ENCODE peak calls at places on chromosome 12, in five cellular contexts. Q is fibroblast of the aortic adventitia, I is EH, H is T-helper 1 cell, U is ELR. V is an unnamed sample.

GRCh38 chr12:93315907-93316622 is 61.7 kb upstream of the NUDT4 start:
- DNase-seq in Q (peak), U (no peak), H (no peak), I (no peak), V (no peak)

GRCh38 chr12:6363330-6364036 is 11.9 kb downstream of the SCNN1A start:
- DNase-seq in I (peak), H (peak), Q (no peak), U (peak), V (peak)

GRCh38 chr12:2364566-2365165 is 311.9 kb downstream of the CACNA1C start:
- DNase-seq in H (no peak), Q (no peak), I (no peak), U (no peak), V (no peak)

GRCh38 chr12:12749433-12749832 is 32.3 kb downstream of the CDKN1B start:
- DNase-seq in Q (peak), H (no peak), U (no peak), I (no peak), V (peak)

GRCh38 chr12:57099766-57100165 is 10.9 kb downstream of the NAB2 start:
- DNase-seq in I (no peak), U (no peak), Q (no peak), H (no peak), V (no peak)

GRCh38 chr12:71158361-71158882 is 623 bp upstream of the TSPAN8 start:
- DNase-seq in U (no peak), Q (peak), H (no peak), I (no peak), V (no peak)

GRCh38 chr12:115872919-115873357 is 404.6 kb downstream of the MED13L start:
- DNase-seq in H (no peak), I (no peak), U (no peak), Q (no peak), V (no peak)

GRCh38 chr12:19886805-19887105 is 447.5 kb downstream of the AEBP2 start:
- DNase-seq in U (no peak), Q (peak), I (peak), H (no peak), V (no peak)

GRCh38 chr12:40158592-40159111 is 52.8 kb upstream of the SLC2A13 start:
- DNase-seq in Q (no peak), H (no peak), I (no peak), U (no peak), V (no peak)

GRCh38 chr12:112419269-112420133 is 754 bp downstream of the PTPN11 start:
- DNase-seq in I (peak), Q (peak), H (no peak), U (peak), V (peak)

GRCh38 chr12:113247123-113248045 is 26.1 kb downstream of the TPCN1 start:
- DNase-seq in H (no peak), Q (no peak), I (peak), U (peak), V (peak)

GRCh38 chr12:119307747-119308146 is 26.8 kb upstream of the CCDC60 start:
- DNase-seq in U (no peak), I (no peak), Q (no peak), H (no peak), V (no peak)

GRCh38 chr12:53115112-53115890 is 12.0 kb downstream of the SOAT2 start:
- DNase-seq in Q (no peak), I (no peak), U (no peak), H (no peak), V (no peak)

GRCh38 chr12:91483471-91483985 is 300.9 kb upstream of the DCN start:
- DNase-seq in U (no peak), I (no peak), Q (no peak), H (no peak), V (peak)

GRCh38 chr12:90237841-90238240 is 529.2 kb upstream of the ATP2B1 start:
- DNase-seq in I (no peak), U (no peak), H (no peak), Q (no peak), V (no peak)

GRCh38 chr12:6478406-6478805 is 7.9 kb upstream of the VAMP1 start:
- DNase-seq in I (peak), Q (peak), H (no peak), U (peak), V (no peak)

GRCh38 chr12:58309806-58310205 is 368.4 kb downstream of the ATP23 start:
- DNase-seq in I (no peak), U (no peak), Q (no peak), H (no peak), V (no peak)

GRCh38 chr12:88553941-88554658 is 26.2 kb downstream of the KITLG start:
- DNase-seq in I (peak), U (no peak), Q (peak), H (no peak), V (peak)

V was measured in astrocyte of the spinal cord.